ENCODE peak calls at places on chromosomes 4 and X, in six cellular contexts. S, U, T, E, L and R are unnamed samples.

GRCh38 chrX:48695524-48695875 is 1.0 kb upstream of the SUV39H1 start:
- DNase-seq in L (no peak), E (no peak), U (no peak), T (no peak), S (no peak), R (no peak)

GRCh38 chr4:48693856-48694574 is 86.1 kb downstream of the FRYL start:
- DNase-seq in L (no peak), E (no peak), U (no peak), T (no peak), S (no peak), R (no peak)

GRCh38 chrX:7127058-7127457 is 20.5 kb upstream of the STS start:
- DNase-seq in U (no peak), S (no peak), T (no peak), E (no peak), L (no peak), R (no peak)

GRCh38 chrX:10085223-10085622 is 71.6 kb upstream of the CLCN4 start:
- DNase-seq in S (no peak), L (no peak), E (peak), U (no peak), T (no peak), R (no peak)

GRCh38 chr4:48139688-48140087 is 5.6 kb upstream of the TXK start:
- DNase-seq in E (peak), L (no peak), U (peak), T (no peak), S (no peak), R (no peak)

GRCh38 chr4:107888237-107888636 is 43.1 kb upstream of the CYP2U1 start:
- DNase-seq in E (peak), L (no peak), S (no peak), T (no peak), U (no peak), R (no peak)

GRCh38 chrX:44873415-44874270 is 655 bp downstream of the KDM6A start:
- DNase-seq in L (no peak), E (peak), S (peak), T (peak), U (peak), R (peak)

GRCh38 chrX:143615851-143616250 is 20.1 kb downstream of the SLITRK4 start:
- DNase-seq in U (no peak), E (no peak), S (no peak), T (no peak), L (no peak), R (no peak)

GRCh38 chrX:97402903-97403302 is 519.2 kb downstream of the RPA4 start:
- DNase-seq in L (no peak), E (no peak), T (no peak), S (no peak), U (no peak), R (no peak)

GRCh38 chr4:77903186-77903585 is 40.6 kb downstream of the MRPL1 start:
- DNase-seq in U (no peak), L (no peak), T (no peak), S (no peak), E (no peak), R (no peak)

GRCh38 chr4:109576462-109576861 is 16.4 kb downstream of the MCUB start:
- DNase-seq in E (peak), L (no peak), T (no peak), U (no peak), S (peak), R (no peak)

GRCh38 chr4:16516796-16517413 is 290.6 kb upstream of the TAPT1 start:
- DNase-seq in S (peak), E (peak), U (peak), L (no peak), T (peak), R (peak)

GRCh38 chr4:73853246-73853704 is at the start of gene PF4V1:
- DNase-seq in S (no peak), T (no peak), L (no peak), U (no peak), E (no peak), R (no peak)

GRCh38 chr4:107665001-107665400 is 55.0 kb downstream of the PAPSS1 start:
- DNase-seq in T (no peak), U (no peak), E (no peak), S (no peak), L (no peak), R (no peak)

GRCh38 chr4:74675673-74676279 is 118.5 kb downstream of the BTC start:
- DNase-seq in T (no peak), S (peak), U (peak), E (peak), L (no peak), R (peak)

GRCh38 chr4:73208376-73208775 is 50.2 kb downstream of the ANKRD17 start:
- DNase-seq in S (no peak), E (no peak), T (no peak), L (no peak), U (peak), R (no peak)

GRCh38 chrX:22081475-22082092 is 49.5 kb downstream of the PHEX start:
- DNase-seq in T (no peak), S (peak), U (peak), L (peak), E (peak), R (no peak)

GRCh38 chr4:53902786-53903185 is 161.6 kb downstream of the CHIC2 start:
- DNase-seq in U (no peak), T (no peak), E (no peak), L (no peak), S (peak), R (no peak)

GRCh38 chr4:83261307-83261706 is 23.3 kb downstream of the COQ2 start:
- DNase-seq in U (no peak), T (no peak), L (no peak), S (no peak), E (no peak), R (no peak)

GRCh38 chrX:74509989-74510388 is 88.7 kb downstream of the SLC16A2 start:
- DNase-seq in S (no peak), E (no peak), T (no peak), L (no peak), U (no peak), R (no peak)

GRCh38 chrX:51144828-51145442 is 187.7 kb upstream of the NUDT10 start:
- DNase-seq in T (peak), U (peak), E (peak), S (peak), L (peak), R (no peak)

GRCh38 chr4:149164282-149164681 is 651.4 kb downstream of the IQCM start:
- DNase-seq in S (peak), L (no peak), U (peak), E (no peak), T (no peak), R (no peak)

GRCh38 chrX:20663287-20663686 is 396.6 kb upstream of the RPS6KA3 start:
- DNase-seq in L (no peak), S (no peak), U (no peak), T (no peak), E (no peak), R (no peak)

GRCh38 chr4:717601-718320 is 12.1 kb downstream of the PCGF3 start:
- DNase-seq in L (no peak), S (no peak), E (no peak), U (no peak), T (no peak), R (no peak)

GRCh38 chr4:108051343-108051742 is 61.7 kb downstream of the HADH start:
- DNase-seq in L (no peak), E (no peak), S (peak), T (no peak), U (no peak), R (no peak)

GRCh38 chrX:106397788-106398538 is 213.8 kb upstream of the RADX start:
- DNase-seq in S (peak), U (no peak), E (peak), T (no peak), L (no peak), R (no peak)

GRCh38 chrX:96985046-96985445 is 101.3 kb downstream of the RPA4 start:
- DNase-seq in E (no peak), L (no peak), T (no peak), U (no peak), S (no peak), R (no peak)

GRCh38 chr4:187608001-187608421 is 387.6 kb upstream of the ZFP42 start:
- DNase-seq in U (peak), E (no peak), T (no peak), L (no peak), S (peak), R (no peak)

GRCh38 chr4:184259081-184259480 is 41.4 kb upstream of the ENPP6 start:
- DNase-seq in L (no peak), S (no peak), T (no peak), U (no peak), E (no peak), R (no peak)

GRCh38 chr4:178556796-178557195 is 1114.6 kb upstream of the AGA start:
- DNase-seq in U (no peak), T (no peak), S (no peak), E (no peak), L (no peak), R (no peak)

GRCh38 chr4:74433043-74433442 is 11.9 kb upstream of the AREG start:
- DNase-seq in S (peak), U (peak), L (no peak), T (no peak), E (no peak), R (no peak)

GRCh38 chr4:89166971-89167475 is 55.7 kb downstream of the TIGD2 start:
- DNase-seq in S (no peak), E (no peak), L (no peak), T (no peak), U (no peak), R (no peak)

GRCh38 chrX:149004936-149005335 is 500.2 kb downstream of the IDS start:
- DNase-seq in S (no peak), E (no peak), T (no peak), U (no peak), L (no peak), R (no peak)